ENCODE peak calls at places on chromosomes 4 and X, in nine cellular contexts. One of them, this sample, is unnamed.

GRCh38 chr4:30757357-30757756 is 37.2 kb downstream of the PCDH7 start:
- DNase-seq in ovary: no peak
- DNase-seq in mammary epithelial cell: peak; percentile 95
- DNase-seq in HFF-Myc: peak; percentile 50
- DNase-seq in endodermal cell: no peak
- DNase-seq in endothelial cell of umbilical vein: peak; percentile 90
- DNase-seq in AG04450: peak; percentile 68
- DNase-seq in coronary artery: no peak
- DNase-seq in trophoblast cell: peak; percentile 9
- DNase-seq in this sample: no peak

GRCh38 chr4:108473163-108473720 is 147.1 kb upstream of the RPL34 start:
- DNase-seq in ovary: no peak
- DNase-seq in mammary epithelial cell: no peak
- DNase-seq in HFF-Myc: no peak
- DNase-seq in endodermal cell: no peak
- DNase-seq in endothelial cell of umbilical vein: no peak
- DNase-seq in AG04450: no peak
- DNase-seq in coronary artery: no peak
- DNase-seq in trophoblast cell: no peak
- DNase-seq in this sample: no peak

GRCh38 chr4:37826282-37827029 is at the start of gene PGM2:
- DNase-seq in ovary: peak; percentile 91
- DNase-seq in mammary epithelial cell: peak; percentile 83
- DNase-seq in HFF-Myc: peak; percentile 36
- DNase-seq in endodermal cell: peak; percentile 96
- DNase-seq in endothelial cell of umbilical vein: peak; percentile 91
- DNase-seq in AG04450: no peak
- DNase-seq in coronary artery: peak; percentile 91
- DNase-seq in trophoblast cell: peak; percentile 80
- DNase-seq in this sample: peak; percentile 92

GRCh38 chr4:21948347-21949072 is at the start of gene KCNIP4:
- DNase-seq in ovary: peak; percentile 35
- DNase-seq in mammary epithelial cell: peak; percentile 34
- DNase-seq in HFF-Myc: no peak
- DNase-seq in endodermal cell: peak; percentile 86
- DNase-seq in endothelial cell of umbilical vein: no peak
- DNase-seq in AG04450: no peak
- DNase-seq in coronary artery: no peak
- DNase-seq in trophoblast cell: no peak
- DNase-seq in this sample: no peak

GRCh38 chr4:150033937-150034336 is 44.3 kb upstream of the DCLK2 start:
- DNase-seq in ovary: no peak
- DNase-seq in mammary epithelial cell: peak; percentile 25
- DNase-seq in HFF-Myc: peak; percentile 40
- DNase-seq in endodermal cell: no peak
- DNase-seq in endothelial cell of umbilical vein: peak; percentile 38
- DNase-seq in AG04450: peak; percentile 66
- DNase-seq in coronary artery: no peak
- DNase-seq in trophoblast cell: no peak
- DNase-seq in this sample: no peak

GRCh38 chr4:143700060-143700419 is 435 bp downstream of the FREM3 start:
- DNase-seq in ovary: peak; percentile 37
- DNase-seq in mammary epithelial cell: peak; percentile 1
- DNase-seq in HFF-Myc: no peak
- DNase-seq in endodermal cell: peak; percentile 76
- DNase-seq in endothelial cell of umbilical vein: peak; percentile 19
- DNase-seq in AG04450: no peak
- DNase-seq in coronary artery: no peak
- DNase-seq in trophoblast cell: no peak
- DNase-seq in this sample: no peak

GRCh38 chr4:141636077-141636770 is at the start of gene IL15:
- DNase-seq in ovary: peak; percentile 60
- DNase-seq in mammary epithelial cell: peak; percentile 76
- DNase-seq in HFF-Myc: no peak
- DNase-seq in endodermal cell: peak; percentile 90
- DNase-seq in endothelial cell of umbilical vein: peak; percentile 74
- DNase-seq in AG04450: no peak
- DNase-seq in coronary artery: peak; percentile 81
- DNase-seq in trophoblast cell: peak; percentile 57
- DNase-seq in this sample: no peak

GRCh38 chrX:23844502-23845138 is 61.6 kb downstream of the SAT1 start:
- DNase-seq in ovary: no peak
- DNase-seq in mammary epithelial cell: no peak
- DNase-seq in HFF-Myc: no peak
- DNase-seq in endodermal cell: no peak
- DNase-seq in endothelial cell of umbilical vein: peak; percentile 83
- DNase-seq in AG04450: no peak
- DNase-seq in coronary artery: no peak
- DNase-seq in trophoblast cell: peak; percentile 76
- DNase-seq in this sample: no peak

GRCh38 chrX:109393859-109394258 is 88.0 kb downstream of the GUCY2F start:
- DNase-seq in ovary: no peak
- DNase-seq in mammary epithelial cell: peak; percentile 12
- DNase-seq in HFF-Myc: peak; percentile 1
- DNase-seq in endodermal cell: peak; percentile 72
- DNase-seq in endothelial cell of umbilical vein: no peak
- DNase-seq in AG04450: no peak
- DNase-seq in coronary artery: no peak
- DNase-seq in trophoblast cell: no peak
- DNase-seq in this sample: peak; percentile 4

GRCh38 chr4:41882622-41883347 is 52.4 kb upstream of the TMEM33 start:
- DNase-seq in ovary: peak; percentile 59
- DNase-seq in mammary epithelial cell: peak; percentile 21
- DNase-seq in HFF-Myc: no peak
- DNase-seq in endodermal cell: peak; percentile 80
- DNase-seq in endothelial cell of umbilical vein: peak; percentile 35
- DNase-seq in AG04450: no peak
- DNase-seq in coronary artery: no peak
- DNase-seq in trophoblast cell: no peak
- DNase-seq in this sample: peak; percentile 40

GRCh38 chr4:78781925-78782324 is 5.8 kb downstream of the BMP2K start:
- DNase-seq in ovary: no peak
- DNase-seq in mammary epithelial cell: no peak
- DNase-seq in HFF-Myc: no peak
- DNase-seq in endodermal cell: no peak
- DNase-seq in endothelial cell of umbilical vein: no peak
- DNase-seq in AG04450: no peak
- DNase-seq in coronary artery: no peak
- DNase-seq in trophoblast cell: no peak
- DNase-seq in this sample: peak; percentile 22

GRCh38 chrX:30653415-30654131 is at the start of gene GK:
- DNase-seq in ovary: no peak
- DNase-seq in mammary epithelial cell: peak; percentile 12
- DNase-seq in HFF-Myc: no peak
- DNase-seq in endodermal cell: peak; percentile 54
- DNase-seq in endothelial cell of umbilical vein: peak; percentile 3
- DNase-seq in AG04450: no peak
- DNase-seq in coronary artery: peak; percentile 79
- DNase-seq in trophoblast cell: no peak
- DNase-seq in this sample: peak; percentile 19

GRCh38 chr4:6134612-6135220 is 65.6 kb downstream of the JAKMIP1 start:
- DNase-seq in ovary: no peak
- DNase-seq in mammary epithelial cell: no peak
- DNase-seq in HFF-Myc: no peak
- DNase-seq in endodermal cell: no peak
- DNase-seq in endothelial cell of umbilical vein: no peak
- DNase-seq in AG04450: no peak
- DNase-seq in coronary artery: no peak
- DNase-seq in trophoblast cell: no peak
- DNase-seq in this sample: peak; percentile 47

GRCh38 chr4:1030559-1030958 is 19.1 kb downstream of the FGFRL1 start:
- DNase-seq in ovary: no peak
- DNase-seq in mammary epithelial cell: no peak
- DNase-seq in HFF-Myc: no peak
- DNase-seq in endodermal cell: no peak
- DNase-seq in endothelial cell of umbilical vein: no peak
- DNase-seq in AG04450: no peak
- DNase-seq in coronary artery: no peak
- DNase-seq in trophoblast cell: no peak
- DNase-seq in this sample: peak; percentile 20

GRCh38 chrX:25144043-25144940 is 128.5 kb upstream of the ARX start:
- DNase-seq in ovary: peak; percentile 77
- DNase-seq in mammary epithelial cell: peak; percentile 15
- DNase-seq in HFF-Myc: peak; percentile 1
- DNase-seq in endodermal cell: peak; percentile 87
- DNase-seq in endothelial cell of umbilical vein: peak; percentile 43
- DNase-seq in AG04450: peak; percentile 10
- DNase-seq in coronary artery: no peak
- DNase-seq in trophoblast cell: peak; percentile 23
- DNase-seq in this sample: peak; percentile 29

GRCh38 chr4:87662871-87663270 is 12.8 kb downstream of the DMP1 start:
- DNase-seq in ovary: no peak
- DNase-seq in mammary epithelial cell: no peak
- DNase-seq in HFF-Myc: no peak
- DNase-seq in endodermal cell: no peak
- DNase-seq in endothelial cell of umbilical vein: no peak
- DNase-seq in AG04450: no peak
- DNase-seq in coronary artery: no peak
- DNase-seq in trophoblast cell: no peak
- DNase-seq in this sample: no peak

GRCh38 chr4:81632581-81633247 is 161.0 kb upstream of the RASGEF1B start:
- DNase-seq in ovary: no peak
- DNase-seq in mammary epithelial cell: peak; percentile 95
- DNase-seq in HFF-Myc: no peak
- DNase-seq in endodermal cell: no peak
- DNase-seq in endothelial cell of umbilical vein: no peak
- DNase-seq in AG04450: no peak
- DNase-seq in coronary artery: no peak
- DNase-seq in trophoblast cell: no peak
- DNase-seq in this sample: no peak

GRCh38 chr4:75248770-75249467 is 265.3 kb downstream of the RCHY1 start:
- DNase-seq in ovary: no peak
- DNase-seq in mammary epithelial cell: peak; percentile 34
- DNase-seq in HFF-Myc: no peak
- DNase-seq in endodermal cell: no peak
- DNase-seq in endothelial cell of umbilical vein: peak; percentile 61
- DNase-seq in AG04450: no peak
- DNase-seq in coronary artery: no peak
- DNase-seq in trophoblast cell: peak; percentile 19
- DNase-seq in this sample: no peak

GRCh38 chr4:79141530-79141929 is 184.3 kb downstream of the NAA11 start:
- DNase-seq in ovary: no peak
- DNase-seq in mammary epithelial cell: peak; percentile 3
- DNase-seq in HFF-Myc: no peak
- DNase-seq in endodermal cell: peak; percentile 90
- DNase-seq in endothelial cell of umbilical vein: no peak
- DNase-seq in AG04450: no peak
- DNase-seq in coronary artery: no peak
- DNase-seq in trophoblast cell: no peak
- DNase-seq in this sample: no peak

GRCh38 chr4:13535118-13535517 is 9.2 kb downstream of the NKX3-2 start:
- DNase-seq in ovary: no peak
- DNase-seq in mammary epithelial cell: no peak
- DNase-seq in HFF-Myc: no peak
- DNase-seq in endodermal cell: peak; percentile 53
- DNase-seq in endothelial cell of umbilical vein: no peak
- DNase-seq in AG04450: no peak
- DNase-seq in coronary artery: no peak
- DNase-seq in trophoblast cell: no peak
- DNase-seq in this sample: no peak
- H3K4me3 ChIP-seq in ovary: no peak overlapping the region
- H3K4me3 ChIP-seq in mammary epithelial cell: no peak overlapping the region
- H3K4me3 ChIP-seq in HFF-Myc: no peak overlapping the region
- H3K4me3 ChIP-seq in endodermal cell: no peak overlapping the region
- H3K4me3 ChIP-seq in endothelial cell of umbilical vein: no peak overlapping the region
- H3K4me3 ChIP-seq in AG04450: no peak overlapping the region
- H3K4me3 ChIP-seq in coronary artery: no peak overlapping the region
- H3K4me3 ChIP-seq in trophoblast cell: no peak overlapping the region
- H3K4me3 ChIP-seq in this sample: no peak overlapping the region

DNA sequence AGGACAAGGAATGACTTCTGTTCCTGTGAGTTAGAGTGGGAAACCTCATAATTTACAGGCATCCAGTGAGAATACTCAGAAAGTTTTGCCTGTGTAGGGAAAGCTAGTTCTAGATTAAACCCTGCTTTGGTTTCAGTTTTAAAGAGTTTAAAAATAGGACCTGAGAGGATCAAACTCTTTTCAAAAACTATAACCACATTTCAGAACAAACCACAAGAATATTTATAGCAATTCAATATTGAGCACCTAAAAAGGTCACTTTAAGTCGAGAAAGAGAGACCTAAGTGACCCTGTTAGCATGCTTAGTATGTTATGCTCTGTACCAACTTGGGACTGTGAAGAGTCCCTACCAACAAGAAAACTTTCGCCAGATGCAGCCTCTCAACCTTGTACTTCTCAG is 17.4 kb upstream of the PWWP3B start:
- DNase-seq in ovary: no peak
- DNase-seq in mammary epithelial cell: no peak
- DNase-seq in HFF-Myc: no peak
- DNase-seq in endodermal cell: no peak
- DNase-seq in endothelial cell of umbilical vein: no peak
- DNase-seq in AG04450: no peak
- DNase-seq in coronary artery: no peak
- DNase-seq in trophoblast cell: no peak
- DNase-seq in this sample: no peak
- H3K4me3 ChIP-seq in ovary: no peak overlapping the region
- H3K4me3 ChIP-seq in mammary epithelial cell: no peak overlapping the region
- H3K4me3 ChIP-seq in HFF-Myc: no peak overlapping the region
- H3K4me3 ChIP-seq in endodermal cell: no peak overlapping the region
- H3K4me3 ChIP-seq in endothelial cell of umbilical vein: no peak overlapping the region
- H3K4me3 ChIP-seq in AG04450: no peak overlapping the region
- H3K4me3 ChIP-seq in coronary artery: no peak overlapping the region
- H3K4me3 ChIP-seq in trophoblast cell: no peak overlapping the region
- H3K4me3 ChIP-seq in this sample: no peak overlapping the region

GRCh38 chr4:121711263-121712000 is 14.7 kb upstream of the ANXA5 start:
- DNase-seq in ovary: peak; percentile 92
- DNase-seq in mammary epithelial cell: peak; percentile 87
- DNase-seq in HFF-Myc: peak; percentile 85
- DNase-seq in endodermal cell: peak; percentile 97
- DNase-seq in endothelial cell of umbilical vein: peak; percentile 90
- DNase-seq in AG04450: peak; percentile 94
- DNase-seq in coronary artery: peak; percentile 92
- DNase-seq in trophoblast cell: peak; percentile 90
- DNase-seq in this sample: no peak
- H3K4me3 ChIP-seq in ovary: no peak overlapping the region
- H3K4me3 ChIP-seq in mammary epithelial cell: peak overlapping the region; percentile 48
- H3K4me3 ChIP-seq in HFF-Myc: peak overlapping the region; percentile 9
- H3K4me3 ChIP-seq in endodermal cell: peak overlapping the region; percentile 75
- H3K4me3 ChIP-seq in endothelial cell of umbilical vein: no peak overlapping the region
- H3K4me3 ChIP-seq in AG04450: peak overlapping the region; percentile 55
- H3K4me3 ChIP-seq in coronary artery: peak overlapping the region; percentile 62
- H3K4me3 ChIP-seq in trophoblast cell: no peak overlapping the region
- H3K4me3 ChIP-seq in this sample: no peak overlapping the region

DNA sequence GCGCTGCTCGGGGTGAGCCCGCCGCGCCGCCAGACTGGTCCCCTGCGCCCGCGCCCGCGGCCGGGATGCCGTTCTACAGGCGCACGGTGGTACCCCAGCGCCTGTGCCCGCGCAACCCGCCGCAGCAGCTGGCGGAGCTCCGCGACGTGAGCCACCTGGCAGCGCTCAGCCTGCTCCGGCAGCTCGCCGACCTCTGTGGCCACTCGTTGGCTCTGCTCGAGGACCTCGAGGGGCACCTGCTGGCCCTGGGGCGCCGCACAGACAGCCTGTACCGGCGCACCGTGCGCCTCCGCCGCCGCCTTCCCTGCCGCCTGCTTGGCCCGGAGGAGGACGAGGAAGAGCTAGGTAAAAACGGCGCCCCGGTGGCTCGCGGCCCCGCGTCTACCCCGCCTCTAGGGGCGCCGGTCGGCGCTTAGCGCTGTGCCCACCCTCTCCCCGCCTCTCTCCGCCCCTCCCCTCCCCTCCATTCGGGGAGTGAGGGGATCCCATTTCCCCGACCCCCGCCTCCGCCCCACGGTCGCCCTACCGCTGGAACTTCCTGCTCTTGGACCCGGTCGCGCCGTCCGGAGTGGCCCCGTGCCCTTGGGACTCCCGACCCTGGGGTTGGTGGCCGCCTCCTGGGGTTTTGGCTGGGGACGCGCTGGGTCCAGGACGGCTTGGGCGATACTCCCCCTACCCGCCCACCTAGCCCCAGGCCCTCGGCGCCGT is 532 bp downstream of the NHSL2 start:
- DNase-seq in ovary: peak; percentile 38
- DNase-seq in mammary epithelial cell: no peak
- DNase-seq in HFF-Myc: no peak
- DNase-seq in endodermal cell: peak; percentile 87
- DNase-seq in endothelial cell of umbilical vein: no peak
- DNase-seq in AG04450: no peak
- DNase-seq in coronary artery: no peak
- DNase-seq in trophoblast cell: no peak
- DNase-seq in this sample: no peak
- H3K4me3 ChIP-seq in ovary: peak overlapping the region; percentile 26
- H3K4me3 ChIP-seq in mammary epithelial cell: peak overlapping the region; percentile 23
- H3K4me3 ChIP-seq in HFF-Myc: peak overlapping the region; percentile 56
- H3K4me3 ChIP-seq in endodermal cell: peak overlapping the region; percentile 79
- H3K4me3 ChIP-seq in endothelial cell of umbilical vein: peak overlapping the region; percentile 12
- H3K4me3 ChIP-seq in AG04450: peak overlapping the region; percentile 53
- H3K4me3 ChIP-seq in coronary artery: peak overlapping the region; percentile 61
- H3K4me3 ChIP-seq in trophoblast cell: peak overlapping the region; percentile 86
- H3K4me3 ChIP-seq in this sample: no peak overlapping the region

This sample was measured in OCI-LY7.